ENCODE peak calls at places on chromosomes 12 and 14, in seven cellular contexts. S is GM03348; E is kidney glomerular epithelial cell; K is Caki2; B is foreskin fibroblast; G is activated T-helper 1 cell treated with anti-CD3 and anti-CD28 coated beads, Interleukin-2, amount 50 U/mL, for 16 hours; W is stimulated activated naive B cell treated with anti-CD40 and anti-IgM and Interleukin-4, amounts not matched to agents 10 μg/mL and 1 μg/mL and 100 μg/mL, for 72 hours. F is an unnamed sample.

GRCh38 chr12:56768424-56768823 is 5.3 kb downstream of the HSD17B6 start:
- DNase-seq in S (no peak), E (no peak), W (no peak), B (no peak), G (no peak), K (no peak), F (no peak)

GRCh38 chr12:16347391-16348298 is at the start of gene MGST1:
- DNase-seq in E (peak), S (peak), K (peak), W (no peak), G (no peak), B (peak), F (no peak)

GRCh38 chr14:73850940-73851339 is 691 bp upstream of the PTGR2 start:
- DNase-seq in S (peak), B (peak), W (no peak), G (no peak), K (peak), E (peak), F (no peak)

GRCh38 chr12:2154521-2154920 is 101.7 kb downstream of the CACNA1C start:
- DNase-seq in W (no peak), G (no peak), E (no peak), K (no peak), B (no peak), S (no peak), F (no peak)

GRCh38 chr12:71456990-71457389 is 17.4 kb downstream of the LGR5 start:
- DNase-seq in G (no peak), E (no peak), S (no peak), W (no peak), B (no peak), K (no peak), F (no peak)

GRCh38 chr12:113689047-113689610 is 217.5 kb upstream of the LHX5 start:
- DNase-seq in E (no peak), S (no peak), K (no peak), G (no peak), B (no peak), W (no peak), F (no peak)

GRCh38 chr14:31992051-31992450 is 85.1 kb upstream of the ARHGAP5 start:
- DNase-seq in B (peak), G (no peak), W (no peak), E (peak), K (no peak), S (peak), F (no peak)

GRCh38 chr14:52950410-52950897 is 396 bp downstream of the FERMT2 start:
- DNase-seq in G (no peak), S (no peak), W (no peak), E (peak), B (peak), K (peak), F (no peak)

GRCh38 chr14:56826214-56826613 is 15.9 kb upstream of the OTX2 start:
- DNase-seq in W (no peak), S (no peak), B (no peak), K (no peak), G (no peak), E (no peak), F (no peak)

GRCh38 chr12:20018406-20018805 is 349.9 kb upstream of the PDE3A start:
- DNase-seq in K (no peak), W (no peak), B (no peak), S (no peak), G (no peak), E (no peak), F (no peak)

GRCh38 chr14:102320033-102320660 is 601 bp downstream of the ZNF839 start:
- DNase-seq in B (peak), G (peak), E (no peak), K (no peak), W (no peak), S (peak), F (no peak)

GRCh38 chr12:24600559-24600958 is 348.3 kb downstream of the BCAT1 start:
- DNase-seq in G (no peak), S (no peak), W (no peak), B (no peak), E (no peak), K (no peak), F (no peak)

GRCh38 chr14:100552524-100553125 is 34.6 kb downstream of the BEGAIN start:
- DNase-seq in S (no peak), W (no peak), B (no peak), E (no peak), G (no peak), K (no peak), F (no peak)

F was measured in activated naive CD4-positive, alpha-beta T cell.